ENCODE peak calls at places on chromosome 20, in six cellular contexts. R is Peyer's patch; W is Karpas-422; L is left ventricle myocardium inferior; I is SK-N-SH; J is CD8-positive, alpha-beta T cell. S is an unnamed sample.

GRCh38 chr20:15267935-15268334 is 930.5 kb upstream of the FLRT3 start:
- DNase-seq in W (no peak), L (no peak), I (no peak), J (no peak), R (no peak), S (no peak)

GRCh38 chr20:18272451-18272850 is 15.9 kb upstream of the ZNF133 start:
- DNase-seq in W (no peak), R (peak; percentile 58), L (peak; percentile 41), J (no peak), I (no peak), S (peak; percentile 66)

GRCh38 chr20:50798650-50799049 is 3.8 kb downstream of the BCAS4 start:
- DNase-seq in L (no peak), J (no peak), I (no peak), R (no peak), W (no peak), S (no peak)

GRCh38 chr20:10006461-10006860 is 28.3 kb upstream of the ANKEF1 start:
- DNase-seq in R (no peak), W (no peak), I (no peak), L (no peak), J (no peak), S (no peak)

GRCh38 chr20:39873286-39873685 is 815.8 kb downstream of the MAFB start:
- DNase-seq in L (no peak), I (no peak), R (no peak), W (no peak), J (no peak), S (no peak)

GRCh38 chr20:47205577-47206123 is 150.8 kb downstream of the ZMYND8 start:
- DNase-seq in I (peak; percentile 78), J (no peak), L (peak; percentile 79), W (peak; percentile 59), R (peak; percentile 54), S (peak; percentile 64)

GRCh38 chr20:61835301-61835700 is 230.4 kb downstream of the TAF4 start:
- DNase-seq in J (no peak), W (no peak), L (no peak), R (no peak), I (no peak), S (no peak)

GRCh38 chr20:64102647-64103354 is 4.6 kb downstream of the NPBWR2 start:
- DNase-seq in L (peak; percentile 16), R (no peak), I (no peak), W (no peak), J (no peak), S (no peak)

GRCh38 chr20:51412333-51412761 is 130.2 kb downstream of the NFATC2 start:
- DNase-seq in R (no peak), L (peak; percentile 45), J (no peak), W (no peak), I (peak; percentile 74), S (no peak)

GRCh38 chr20:12847862-12848261 is 160.9 kb upstream of the SPTLC3 start:
- DNase-seq in I (no peak), R (no peak), W (no peak), J (no peak), L (no peak), S (no peak)

GRCh38 chr20:38201356-38201755 is 36.3 kb upstream of the TGM2 start:
- DNase-seq in R (peak; percentile 45), J (no peak), W (no peak), L (no peak), I (no peak), S (no peak)

GRCh38 chr20:53834044-53834442 is 236.4 kb downstream of the BCAS1 start:
- DNase-seq in R (peak; percentile 79), I (no peak), W (no peak), L (no peak), J (no peak), S (no peak)

GRCh38 chr20:20489623-20490341 is 121.9 kb downstream of the INSM1 start:
- DNase-seq in R (no peak), W (no peak), L (no peak), I (no peak), J (no peak), S (no peak)

GRCh38 chr20:45346291-45346718 is 1.9 kb downstream of the SDC4 start:
- DNase-seq in L (no peak), W (no peak), R (peak; percentile 52), J (no peak), I (no peak), S (no peak)
- H3K4me1 ChIP-seq in L (peaks cover 73% of the 10 kb centered on the region), W (no peaks in the 10 kb centered on the region), R (no peaks in the 10 kb centered on the region), J (peaks cover 7% of the 10 kb centered on the region), I (peaks cover 59% of the 10 kb centered on the region), S (peaks cover 9% of the 10 kb centered on the region)

GRCh38 chr20:3902041-3902440 is 12.9 kb downstream of the PANK2 start:
- DNase-seq in W (no peak), R (no peak), I (no peak), J (no peak), L (no peak), S (no peak)
- H3K27ac ChIP-seq in W (no peak overlapping the region), R (peak overlapping the region; percentile 40), I (no peak overlapping the region), J (no peak overlapping the region), L (peak overlapping the region; percentile 39), S (no peak overlapping the region)

GRCh38 chr20:56630506-56631317 is 1.6 kb downstream of the TFAP2C start:
- DNase-seq in L (no peak), R (no peak), W (no peak), I (peak; percentile 28), J (no peak), S (no peak)
- H3K4me1 ChIP-seq in L (peaks cover 57% of the 10 kb centered on the region), R (peaks cover 10% of the 10 kb centered on the region), W (no peaks in the 10 kb centered on the region), I (no peaks in the 10 kb centered on the region), J (peaks cover 5% of the 10 kb centered on the region), S (peaks cover 2% of the 10 kb centered on the region)

GRCh38 chr20:41133709-41134361 is 3.5 kb upstream of the PLCG1 start:
- DNase-seq in I (no peak), J (no peak), R (no peak), L (no peak), W (peak; percentile 85), S (no peak)
- H3K27ac ChIP-seq in I (no peak overlapping the region), J (no peak overlapping the region), R (no peak overlapping the region), L (no peak overlapping the region), W (peak overlapping the region; percentile 65), S (no peak overlapping the region)

GRCh38 chr20:32479697-32480140 is 105.4 kb downstream of the NOL4L start:
- DNase-seq in R (peak; percentile 64), W (no peak), L (peak; percentile 0), I (no peak), J (no peak), S (peak; percentile 91)
- H3K4me1 ChIP-seq in R (peaks cover 13% of the 10 kb centered on the region), W (peaks cover 15% of the 10 kb centered on the region), L (peaks cover 77% of the 10 kb centered on the region), I (peaks cover 64% of the 10 kb centered on the region), J (peaks cover 68% of the 10 kb centered on the region), S (peaks cover 13% of the 10 kb centered on the region)

DNA sequence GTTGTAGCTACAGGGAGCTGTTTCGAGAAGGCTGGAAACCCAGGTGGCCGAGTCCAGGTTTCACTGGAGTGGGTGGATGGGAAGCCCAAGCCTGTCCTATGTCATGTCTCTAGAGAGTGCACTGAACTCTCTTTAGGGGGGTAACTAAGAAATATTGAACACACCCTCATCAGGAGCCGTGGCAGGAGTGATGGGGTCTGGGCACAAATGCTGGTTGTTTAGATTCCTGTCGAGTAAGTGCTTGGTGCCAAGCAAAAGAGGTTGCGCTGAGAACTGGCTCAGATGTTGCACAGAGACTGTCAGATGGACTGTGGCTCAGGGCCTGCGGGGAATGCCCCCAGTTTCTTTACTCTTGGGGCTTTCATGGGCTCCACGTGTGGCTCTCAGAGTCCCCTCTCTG is 7.3 kb upstream of the FAM209A start:
- DNase-seq in J (no peak), L (no peak), W (no peak), I (no peak), R (no peak), S (no peak)
- H3K27ac ChIP-seq in J (no peak overlapping the region), L (no peak overlapping the region), W (no peak overlapping the region), I (no peak overlapping the region), R (peak overlapping the region; percentile 8), S (no peak overlapping the region)

DNA sequence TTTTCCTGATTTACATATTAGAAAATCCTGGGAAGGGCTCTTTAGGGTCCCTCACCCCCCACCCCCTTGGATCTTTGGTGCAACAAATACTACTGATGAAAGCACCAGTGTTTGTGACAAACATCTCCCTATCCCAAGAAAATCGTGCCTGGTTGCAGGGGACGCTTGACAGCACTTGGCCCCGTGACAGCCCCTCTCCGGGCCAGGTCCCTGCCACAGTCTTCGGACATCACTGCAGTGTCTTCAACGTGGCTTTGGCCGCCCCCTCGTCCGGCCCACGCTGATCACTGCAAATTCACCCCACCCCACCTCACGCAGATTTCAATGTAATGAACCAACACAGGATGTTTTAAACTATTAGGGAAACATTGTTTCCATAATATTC is 43.3 kb downstream of the GNAS start:
- DNase-seq in R (no peak), I (no peak), W (no peak), L (no peak), J (no peak), S (no peak)
- H3K4me1 ChIP-seq in R (no peaks in the 10 kb centered on the region), I (peaks cover 44% of the 10 kb centered on the region), W (peaks cover 40% of the 10 kb centered on the region), L (peaks cover 84% of the 10 kb centered on the region), J (peaks cover 48% of the 10 kb centered on the region), S (peaks cover 12% of the 10 kb centered on the region)

DNA sequence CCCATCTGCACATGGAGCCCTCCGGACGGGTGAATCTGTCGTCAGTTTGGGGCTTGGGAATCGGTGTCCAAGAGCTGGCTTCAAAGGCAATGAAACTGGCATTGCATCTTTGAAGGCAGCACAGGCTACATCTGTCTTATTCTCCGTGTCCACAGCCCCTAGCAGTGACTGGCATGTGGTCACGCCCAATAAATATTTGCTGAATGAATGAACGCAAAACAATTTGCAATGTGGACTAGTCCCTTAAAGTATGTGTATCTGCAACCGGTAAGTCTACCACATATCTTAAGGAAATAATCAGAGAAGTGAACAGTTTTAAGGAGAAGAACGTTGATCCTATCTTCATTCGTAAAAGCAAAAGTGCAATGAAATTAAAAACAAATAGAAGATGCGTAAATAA is 8.0 kb upstream of the PMEPA1 start:
- DNase-seq in I (no peak), L (no peak), J (no peak), R (no peak), W (no peak), S (no peak)
- H3K27ac ChIP-seq in I (no peak overlapping the region), L (peak overlapping the region; percentile 80), J (no peak overlapping the region), R (no peak overlapping the region), W (no peak overlapping the region), S (no peak overlapping the region)

DNA sequence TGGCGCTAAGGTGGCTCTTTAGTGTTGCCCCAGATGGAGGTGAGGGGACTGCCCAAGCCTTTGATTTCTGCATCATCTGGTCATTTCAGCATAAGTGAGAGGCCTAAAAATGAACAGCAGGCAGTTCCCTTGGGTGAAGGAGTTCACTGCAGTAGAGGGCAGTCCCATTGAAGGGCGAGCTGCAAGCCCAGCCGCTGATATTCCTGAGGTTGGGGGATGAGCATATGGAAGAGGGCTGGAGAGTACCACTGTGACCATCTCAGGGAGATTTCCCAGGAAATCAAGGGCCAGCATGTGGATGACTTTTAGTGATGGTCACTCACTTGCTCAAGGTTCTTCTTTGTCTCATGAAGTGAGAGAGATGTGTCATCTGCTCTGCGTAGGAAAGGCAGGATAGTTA is 9.3 kb downstream of the TOX2 start:
- DNase-seq in W (no peak), J (no peak), I (no peak), R (no peak), L (no peak), S (no peak)
- H3K4me1 ChIP-seq in W (peaks cover 34% of the 10 kb centered on the region), J (peaks cover 31% of the 10 kb centered on the region), I (peaks cover 28% of the 10 kb centered on the region), R (peaks cover 11% of the 10 kb centered on the region), L (peaks cover 3% of the 10 kb centered on the region), S (no peaks in the 10 kb centered on the region)

DNA sequence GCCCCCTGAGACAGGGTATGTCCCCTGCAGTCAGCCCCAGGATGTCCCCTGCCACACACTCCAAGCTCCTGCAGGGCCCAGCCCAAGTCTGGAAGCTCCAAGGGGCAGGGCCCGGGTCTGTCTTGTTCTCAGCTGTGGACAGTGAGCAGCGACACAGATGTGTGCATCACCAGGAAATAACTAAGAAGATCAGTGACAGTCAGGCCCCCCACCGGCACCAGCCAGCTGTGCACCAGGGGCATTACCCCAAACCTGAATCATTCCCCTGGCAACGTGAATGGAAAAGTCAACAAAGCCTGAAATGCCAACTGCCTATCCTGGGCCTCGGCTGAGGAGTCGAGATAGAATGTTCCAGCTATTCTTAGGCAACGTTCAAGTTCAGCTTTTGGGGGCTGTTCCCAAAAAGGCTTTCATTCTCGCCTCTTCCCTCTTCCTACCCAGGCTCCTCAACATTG is 105.0 kb downstream of the PREX1 start:
- DNase-seq in J (no peak), W (no peak), L (no peak), I (no peak), R (peak; percentile 56), S (no peak)
- H3K27ac ChIP-seq in J (no peak overlapping the region), W (no peak overlapping the region), L (peak overlapping the region; percentile 71), I (no peak overlapping the region), R (peak overlapping the region; percentile 62), S (peak overlapping the region; percentile 80)